ENCODE peak calls at places on chromosomes 5 and 9, in seven cellular contexts. B, J, M, G, D, T and Y are unnamed samples.
A peak's percentile ranks its signal among the peaks of the same experiment; 100 is the strongest.

GRCh38 chr5:851553-851952 is 767 bp upstream of the ZDHHC11 start:
- DNase-seq in B (no peak), J (peak; percentile 29), M (peak; percentile 9), G (no peak), D (peak; percentile 3), T (no peak), Y (no peak)

GRCh38 chr5:146878471-146879172 is at the start of gene PPP2R2B:
- DNase-seq in B (no peak), J (peak; percentile 74), M (peak; percentile 20), G (no peak), D (peak; percentile 34), T (peak; percentile 72), Y (peak; percentile 11)

GRCh38 chr9:71737455-71737854 is 30.9 kb downstream of the CEMIP2 start:
- DNase-seq in B (no peak), J (no peak), M (no peak), G (no peak), D (no peak), T (no peak), Y (no peak)

GRCh38 chr5:72387985-72388384 is 67.8 kb downstream of the PTCD2 start:
- DNase-seq in B (peak; percentile 77), J (no peak), M (no peak), G (no peak), D (no peak), T (no peak), Y (no peak)

GRCh38 chr9:129487307-129487657 is 133.6 kb downstream of the C9orf50 start:
- DNase-seq in B (no peak), J (no peak), M (no peak), G (no peak), D (no peak), T (no peak), Y (no peak)

GRCh38 chr5:154223320-154223719 is 32.8 kb downstream of the GALNT10 start:
- DNase-seq in B (no peak), J (no peak), M (no peak), G (no peak), D (no peak), T (no peak), Y (no peak)

GRCh38 chr5:174101331-174101730 is 55.8 kb downstream of the NSG2 start:
- DNase-seq in B (no peak), J (no peak), M (no peak), G (no peak), D (no peak), T (no peak), Y (no peak)

GRCh38 chr5:28734396-28734795 is 1696.0 kb upstream of the CDH9 start:
- DNase-seq in B (peak; percentile 48), J (no peak), M (no peak), G (no peak), D (no peak), T (no peak), Y (no peak)

GRCh38 chr9:16575878-16576245 is 294.6 kb downstream of the BNC2 start:
- DNase-seq in B (no peak), J (no peak), M (no peak), G (no peak), D (no peak), T (no peak), Y (no peak)

GRCh38 chr9:16572005-16572727 is 298.3 kb downstream of the BNC2 start:
- DNase-seq in B (no peak), J (no peak), M (no peak), G (no peak), D (no peak), T (no peak), Y (no peak)

GRCh38 chr9:16571127-16571848 is 299.2 kb downstream of the BNC2 start:
- DNase-seq in B (no peak), J (no peak), M (no peak), G (no peak), D (no peak), T (no peak), Y (no peak)

GRCh38 chr9:16579872-16580432 is 290.5 kb downstream of the BNC2 start:
- DNase-seq in B (no peak), J (no peak), M (no peak), G (no peak), D (no peak), T (no peak), Y (no peak)

GRCh38 chr9:16575142-16575877 is 295.2 kb downstream of the BNC2 start:
- DNase-seq in B (no peak), J (no peak), M (no peak), G (no peak), D (no peak), T (no peak), Y (no peak)
- TF ChIP-seq CTCF in B (peak; percentile 5), J (peak; percentile 7), M (no peak), G (no peak), D (no peak), T (no peak), Y (peak; percentile 28)

DNA sequence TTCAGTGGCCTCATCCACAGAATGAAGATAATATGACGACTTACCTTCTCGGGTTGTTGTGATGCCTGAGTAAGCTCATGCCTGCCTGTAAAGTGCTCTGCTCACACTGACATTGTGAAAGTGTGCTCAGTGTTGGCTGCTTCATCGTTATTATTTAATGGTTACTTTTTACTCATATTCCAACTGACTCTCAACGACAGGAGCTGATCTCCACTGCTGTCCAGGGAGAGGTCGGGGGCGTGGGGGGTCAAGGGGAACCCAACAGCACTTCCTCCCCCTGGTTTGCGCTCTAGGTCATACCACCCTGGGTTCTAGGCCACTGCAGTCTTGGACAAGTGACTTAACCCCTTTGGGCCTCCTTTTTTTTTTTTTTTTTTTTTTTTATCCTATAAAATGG is 52.9 kb upstream of the ANGPTL2 start:
- DNase-seq in B (no peak), J (peak; percentile 50), M (no peak), G (no peak), D (no peak), T (no peak), Y (no peak)
- H3K36me3 ChIP-seq in B (no peaks in the 10 kb centered on the region), J (no peaks in the 10 kb centered on the region), M (no peaks in the 10 kb centered on the region), G (no peaks in the 10 kb centered on the region), D (peaks cover 7% of the 10 kb centered on the region), T (no peaks in the 10 kb centered on the region), Y (no peaks in the 10 kb centered on the region)

GRCh38 chr9:12640021-12640587 is 53.1 kb upstream of the TYRP1 start:
- DNase-seq in B (peak; percentile 34), J (no peak), M (no peak), G (peak; percentile 28), D (no peak), T (no peak), Y (no peak)
- TF ChIP-seq CTCF in B (peak; percentile 37), J (peak; percentile 42), M (peak; percentile 69), G (peak; percentile 76), D (peak; percentile 49), T (no peak), Y (peak; percentile 33)

GRCh38 chr5:157506066-157506590 is 46.1 kb downstream of the NIPAL4 start:
- DNase-seq in B (no peak), J (no peak), M (no peak), G (no peak), D (no peak), T (no peak), Y (no peak)

GRCh38 chr5:157502143-157502647 is 42.2 kb downstream of the NIPAL4 start:
- DNase-seq in B (peak; percentile 29), J (no peak), M (no peak), G (peak; percentile 91), D (no peak), T (no peak), Y (peak; percentile 65)

GRCh38 chr5:157509587-157509986 is 49.6 kb downstream of the NIPAL4 start:
- DNase-seq in B (no peak), J (no peak), M (no peak), G (no peak), D (no peak), T (no peak), Y (no peak)

GRCh38 chr5:157506981-157507780 is 47.2 kb downstream of the NIPAL4 start:
- DNase-seq in B (no peak), J (peak; percentile 74), M (no peak), G (no peak), D (peak; percentile 30), T (no peak), Y (no peak)

DNA sequence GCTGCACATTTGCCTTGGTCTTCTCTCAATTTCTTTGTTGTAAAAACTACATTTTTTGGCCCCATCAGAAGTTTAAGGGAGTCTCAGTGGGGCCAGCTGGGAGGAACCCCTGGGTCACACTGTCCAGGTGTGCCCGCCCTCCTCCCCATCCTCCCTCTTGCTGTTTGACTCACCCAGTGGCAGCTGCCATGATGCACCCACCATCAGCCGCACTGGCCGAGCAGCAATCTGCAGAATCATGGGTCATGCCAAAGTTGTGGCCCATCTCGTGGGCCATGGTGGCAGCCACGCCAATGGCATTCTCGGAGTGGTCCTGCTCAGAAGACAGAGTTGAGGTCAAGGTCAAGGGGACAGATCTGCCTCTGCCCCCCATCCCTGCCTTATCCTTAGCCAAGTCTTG is 45.5 kb downstream of the NIPAL4 start:
- DNase-seq in B (no peak), J (no peak), M (no peak), G (no peak), D (no peak), T (no peak), Y (no peak)
- H3K36me3 ChIP-seq in B (peaks cover 89% of the 10 kb centered on the region), J (no peaks in the 10 kb centered on the region), M (peaks cover 39% of the 10 kb centered on the region), G (peaks cover 73% of the 10 kb centered on the region), D (peaks cover 95% of the 10 kb centered on the region), T (no peaks in the 10 kb centered on the region), Y (peaks cover 5% of the 10 kb centered on the region)

DNA sequence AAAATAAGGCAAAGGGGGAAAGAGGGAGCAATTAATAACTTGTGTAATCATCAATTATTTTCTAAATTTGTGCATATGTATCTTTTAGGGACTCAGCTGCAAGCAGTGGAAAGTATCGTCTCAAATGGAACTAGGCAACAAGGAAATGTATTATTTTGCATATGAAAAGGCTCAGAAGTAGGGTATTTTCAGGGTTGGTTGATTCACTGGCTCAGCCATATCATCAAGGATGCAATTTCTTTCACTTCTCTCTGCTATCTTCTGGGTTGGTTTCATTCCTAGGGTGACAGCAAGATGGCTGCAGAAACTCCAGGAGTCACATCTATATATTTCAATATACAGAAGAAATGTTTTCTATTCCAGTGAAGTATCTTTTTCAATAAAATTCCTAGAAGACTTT is 509.8 kb downstream of the DMAC1 start:
- DNase-seq in B (no peak), J (no peak), M (no peak), G (no peak), D (no peak), T (no peak), Y (peak; percentile 11)
- TF ChIP-seq CTCF in B (no peak), J (no peak), M (no peak), G (no peak), D (no peak), T (no peak), Y (no peak)

DNA sequence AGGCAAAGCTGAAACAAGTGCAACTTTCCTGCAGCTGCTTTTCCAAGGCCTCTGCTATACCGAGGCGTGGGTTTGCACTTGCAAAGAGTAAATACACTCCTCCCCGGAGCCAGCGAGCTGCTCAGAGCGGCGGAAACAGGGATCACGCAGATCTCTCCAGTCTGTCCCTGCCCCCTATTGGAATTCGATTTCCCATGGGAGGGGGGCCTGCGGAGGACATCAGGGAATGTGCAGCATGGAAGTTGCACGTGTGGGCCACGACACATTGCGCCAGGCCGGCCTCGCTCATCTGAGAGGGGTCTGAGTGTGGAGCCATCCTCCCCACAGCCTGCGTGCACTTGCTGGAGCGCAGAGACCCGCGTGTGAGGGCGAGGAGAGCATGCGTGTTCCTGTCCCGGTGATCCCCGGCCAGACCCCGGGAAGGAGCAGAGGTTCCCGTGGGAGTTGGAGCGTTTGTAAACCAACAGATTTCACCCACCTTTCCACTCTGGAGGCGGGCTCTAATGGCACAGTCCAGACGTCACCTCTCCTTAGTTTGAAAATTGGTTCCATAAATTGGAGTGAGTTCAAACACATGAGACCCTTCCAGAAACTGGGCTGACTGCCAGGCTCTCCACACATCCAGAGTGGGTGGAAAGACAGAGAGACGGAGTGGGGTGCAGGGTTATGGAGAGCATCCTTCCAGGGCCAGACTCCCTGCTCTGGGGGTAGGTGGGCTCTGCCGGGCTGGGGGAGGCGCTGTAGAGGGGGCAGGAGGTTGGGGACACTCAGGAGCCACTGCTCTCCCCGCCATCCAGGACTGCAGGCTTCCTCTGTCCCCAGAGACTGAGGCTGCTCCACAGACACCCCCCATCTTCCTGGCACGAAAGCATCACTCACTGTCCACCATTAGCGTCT is 104.5 kb upstream of the PHYKPL start:
- DNase-seq in B (no peak), J (peak; percentile 69), M (no peak), G (no peak), D (no peak), T (no peak), Y (no peak)
- H3K36me3 ChIP-seq in B (no peaks in the 10 kb centered on the region), J (no peaks in the 10 kb centered on the region), M (no peaks in the 10 kb centered on the region), G (no peaks in the 10 kb centered on the region), D (no peaks in the 10 kb centered on the region), T (no peaks in the 10 kb centered on the region), Y (no peaks in the 10 kb centered on the region)